ENCODE peak calls at places on chromosomes 12 and 14, in nine cellular contexts. V, G, I, B, M, S, D, W and C are unnamed samples.

GRCh38 chr14:63454863-63455622 is 88.1 kb downstream of the PPP2R5E start:
- DNase-seq in V (peak; percentile 30), G (no peak), I (no peak), B (peak; percentile 51), M (no peak), S (no peak), D (no peak), W (no peak), C (no peak)

GRCh38 chr14:94977016-94977415 is 180.3 kb downstream of the DICER1 start:
- DNase-seq in V (no peak), G (no peak), I (no peak), B (no peak), M (no peak), S (no peak), D (no peak), W (no peak), C (no peak)

GRCh38 chr14:53355581-53356112 is 202.5 kb upstream of the DDHD1 start:
- DNase-seq in V (no peak), G (no peak), I (no peak), B (peak; percentile 60), M (no peak), S (no peak), D (no peak), W (no peak), C (peak; percentile 37)

GRCh38 chr14:92780444-92780843 is 13.7 kb upstream of the GOLGA5 start:
- DNase-seq in V (no peak), G (no peak), I (no peak), B (peak; percentile 11), M (no peak), S (no peak), D (no peak), W (no peak), C (peak; percentile 40)

GRCh38 chr12:116524311-116524710 is 34.9 kb upstream of the MAP1LC3B2 start:
- DNase-seq in V (no peak), G (no peak), I (no peak), B (no peak), M (no peak), S (no peak), D (no peak), W (no peak), C (no peak)

GRCh38 chr14:32727827-32728226 is 210.9 kb upstream of the NPAS3 start:
- DNase-seq in V (no peak), G (no peak), I (no peak), B (no peak), M (no peak), S (no peak), D (no peak), W (no peak), C (no peak)

GRCh38 chr14:63710497-63710896 is 17.4 kb downstream of the SGPP1 start:
- DNase-seq in V (no peak), G (no peak), I (no peak), B (no peak), M (no peak), S (no peak), D (no peak), W (no peak), C (no peak)

GRCh38 chr14:50007123-50007903 is 109.1 kb downstream of the VCPKMT start:
- DNase-seq in V (no peak), G (no peak), I (no peak), B (no peak), M (peak; percentile 87), S (no peak), D (no peak), W (no peak), C (peak; percentile 90)

GRCh38 chr14:22650960-22651521 is 6.9 kb upstream of the OR6J1 start:
- DNase-seq in V (no peak), G (no peak), I (no peak), B (peak; percentile 41), M (no peak), S (no peak), D (no peak), W (no peak), C (peak; percentile 78)

GRCh38 chr12:121789233-121789781 is 4.2 kb downstream of the RHOF start:
- DNase-seq in V (no peak), G (no peak), I (peak; percentile 74), B (no peak), M (no peak), S (no peak), D (no peak), W (no peak), C (no peak)

GRCh38 chr14:101072531-101072930 is 169.0 kb upstream of the RTL1 start:
- DNase-seq in V (no peak), G (no peak), I (peak; percentile 33), B (peak; percentile 30), M (no peak), S (no peak), D (no peak), W (peak; percentile 63), C (no peak)

GRCh38 chr12:21827135-21827534 is 52.6 kb upstream of the KCNJ8 start:
- DNase-seq in V (no peak), G (no peak), I (no peak), B (no peak), M (no peak), S (no peak), D (no peak), W (no peak), C (no peak)

GRCh38 chr12:126538888-126539287 is 1473.7 kb downstream of the AACS start:
- DNase-seq in V (no peak), G (no peak), I (no peak), B (no peak), M (no peak), S (no peak), D (no peak), W (no peak), C (no peak)

GRCh38 chr12:126534495-126534894 is 1469.3 kb downstream of the AACS start:
- DNase-seq in V (no peak), G (no peak), I (no peak), B (no peak), M (no peak), S (no peak), D (no peak), W (no peak), C (no peak)

GRCh38 chr12:126537961-126538530 is 1472.8 kb downstream of the AACS start:
- DNase-seq in V (no peak), G (no peak), I (no peak), B (no peak), M (no peak), S (no peak), D (no peak), W (no peak), C (no peak)
- H3K9me3 ChIP-seq in V (no peaks in the 10 kb centered on the region), G (no peaks in the 10 kb centered on the region), I (no peaks in the 10 kb centered on the region), B (no peaks in the 10 kb centered on the region), M (peaks cover 44% of the 10 kb centered on the region), S (no peaks in the 10 kb centered on the region), D (no peaks in the 10 kb centered on the region), W (no peaks in the 10 kb centered on the region), C (no peaks in the 10 kb centered on the region)

GRCh38 chr14:105817971-105818711 is 291.8 kb downstream of the TMEM121 start:
- DNase-seq in V (no peak), G (no peak), I (no peak), B (no peak), M (no peak), S (no peak), D (no peak), W (no peak), C (no peak)

GRCh38 chr14:105818712-105819005 is 292.3 kb downstream of the TMEM121 start:
- DNase-seq in V (no peak), G (no peak), I (no peak), B (no peak), M (no peak), S (no peak), D (no peak), W (no peak), C (no peak)
- H3K9me3 ChIP-seq in V (no peaks in the 10 kb centered on the region), G (no peaks in the 10 kb centered on the region), I (no peaks in the 10 kb centered on the region), B (no peaks in the 10 kb centered on the region), M (no peaks in the 10 kb centered on the region), S (no peaks in the 10 kb centered on the region), D (no peaks in the 10 kb centered on the region), W (no peaks in the 10 kb centered on the region), C (no peaks in the 10 kb centered on the region)

DNA sequence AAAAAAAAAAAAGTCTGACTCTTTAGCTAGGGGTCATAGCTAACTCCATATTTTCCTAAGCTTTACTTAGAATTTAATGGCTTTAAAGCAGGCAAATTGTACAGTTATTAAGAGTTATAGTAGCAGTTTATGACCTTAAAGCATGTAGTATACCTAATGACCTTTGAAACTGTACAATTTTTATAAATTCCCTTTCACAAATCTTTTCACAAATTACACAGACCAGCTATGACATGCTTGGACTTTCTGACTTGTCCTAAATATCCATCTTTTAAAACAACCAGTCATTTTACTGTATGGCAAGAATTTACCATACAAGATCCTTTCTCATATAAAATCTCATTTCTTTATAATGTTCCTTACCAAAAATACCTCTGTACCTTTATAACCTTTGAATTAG is 74.8 kb downstream of the C14orf132 start:
- DNase-seq in V (no peak), G (no peak), I (no peak), B (no peak), M (no peak), S (no peak), D (no peak), W (no peak), C (no peak)
- H3K9me3 ChIP-seq in V (no peaks in the 10 kb centered on the region), G (no peaks in the 10 kb centered on the region), I (no peaks in the 10 kb centered on the region), B (no peaks in the 10 kb centered on the region), M (peaks cover 6% of the 10 kb centered on the region), S (no peaks in the 10 kb centered on the region), D (no peaks in the 10 kb centered on the region), W (no peaks in the 10 kb centered on the region), C (peaks cover 6% of the 10 kb centered on the region)

GRCh38 chr14:72763892-72764291 is 130.0 kb downstream of the DPF3 start:
- DNase-seq in V (no peak), G (no peak), I (no peak), B (no peak), M (no peak), S (no peak), D (no peak), W (peak; percentile 24), C (no peak)
- H3K9me3 ChIP-seq in V (no peaks in the 10 kb centered on the region), G (peaks cover 27% of the 10 kb centered on the region), I (peaks cover 19% of the 10 kb centered on the region), B (peaks cover 1% of the 10 kb centered on the region), M (peaks cover 31% of the 10 kb centered on the region), S (no peaks in the 10 kb centered on the region), D (peaks cover 6% of the 10 kb centered on the region), W (peaks cover 27% of the 10 kb centered on the region), C (peaks cover 10% of the 10 kb centered on the region)

GRCh38 chr12:90203556-90203955 is 494.9 kb upstream of the ATP2B1 start:
- DNase-seq in V (peak; percentile 16), G (no peak), I (no peak), B (no peak), M (no peak), S (no peak), D (no peak), W (no peak), C (no peak)

DNA sequence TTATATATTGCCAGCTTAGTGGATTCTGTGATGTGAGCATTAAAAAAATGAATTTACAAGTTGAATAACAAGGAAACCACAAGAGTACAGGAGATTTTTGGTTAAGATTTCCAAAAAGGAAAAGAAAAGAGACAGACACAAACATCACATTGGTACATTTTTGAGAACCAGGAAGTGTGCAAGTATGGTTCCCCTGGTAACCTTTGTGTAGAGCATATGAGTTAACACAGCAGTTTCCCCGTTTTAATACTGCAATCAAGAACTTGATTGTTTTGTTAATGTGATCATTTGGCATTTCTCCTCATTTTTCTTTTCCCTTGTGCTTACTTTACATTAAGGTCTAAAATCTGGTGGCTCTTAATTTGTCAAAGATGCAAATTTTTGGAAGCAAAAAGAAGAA is 490.4 kb upstream of the ATP2B1 start:
- DNase-seq in V (no peak), G (no peak), I (no peak), B (peak; percentile 7), M (no peak), S (no peak), D (no peak), W (no peak), C (no peak)
- H3K9me3 ChIP-seq in V (no peaks in the 10 kb centered on the region), G (no peaks in the 10 kb centered on the region), I (no peaks in the 10 kb centered on the region), B (no peaks in the 10 kb centered on the region), M (no peaks in the 10 kb centered on the region), S (no peaks in the 10 kb centered on the region), D (no peaks in the 10 kb centered on the region), W (no peaks in the 10 kb centered on the region), C (no peaks in the 10 kb centered on the region)